ENCODE peak calls at places on chromosomes 3 and 15, in eight cellular contexts. R is fibroblast of mammary gland; V is KG1; G is left ventricle myocardium inferior; A is ecto neural progenitor cell; C is activated CD8-positive, alpha-beta T cell treated with anti-CD3 and anti-CD28 coated beads for 36 hours; Y is psoas muscle; U is stimulated activated naive B cell treated with anti-CD40 and anti-IgM and Interleukin-4, amounts not matched to agents 10 μg/mL and 1 μg/mL and 100 μg/mL, for 72 hours. Q is an unnamed sample.

GRCh38 chr15:90593469-90594158 is 63.9 kb downstream of the CRTC3 start:
- DNase-seq in G (no peak), Y (no peak), V (no peak), U (no peak), C (no peak), R (no peak), A (no peak), Q (no peak)

GRCh38 chr15:73752817-73753214 is 335 bp downstream of the INSYN1 start:
- DNase-seq in V (no peak), Y (no peak), R (no peak), A (peak; percentile 67), C (no peak), G (no peak), U (no peak), Q (no peak)

GRCh38 chr3:179026636-179027035 is 45.0 kb downstream of the ZMAT3 start:
- DNase-seq in C (no peak), G (no peak), R (peak; percentile 47), A (no peak), Y (no peak), V (no peak), U (no peak), Q (no peak)

GRCh38 chr15:98708191-98708590 is 59.9 kb downstream of the IGF1R start:
- DNase-seq in A (no peak), U (no peak), C (no peak), R (no peak), Y (no peak), G (no peak), V (no peak), Q (no peak)

GRCh38 chr15:44804303-44805046 is 68.1 kb downstream of the TRIM69 start:
- DNase-seq in U (no peak), G (no peak), V (no peak), A (no peak), R (no peak), Y (no peak), C (no peak), Q (no peak)

GRCh38 chr3:176275113-176275512 is 922.2 kb downstream of the TBL1XR1 start:
- DNase-seq in Y (no peak), C (no peak), U (no peak), R (no peak), V (no peak), A (no peak), G (no peak), Q (no peak)

GRCh38 chr3:132183811-132184210 is 133.4 kb upstream of the ACP3 start:
- DNase-seq in C (no peak), U (no peak), V (no peak), G (no peak), Y (no peak), A (no peak), R (no peak), Q (no peak)

GRCh38 chr15:45100884-45101622 is 12.9 kb downstream of the DUOX2 start:
- DNase-seq in C (no peak), A (no peak), U (no peak), G (no peak), R (no peak), Y (no peak), V (no peak), Q (no peak)

GRCh38 chr15:48790716-48791115 is 20.2 kb downstream of the CEP152 start:
- DNase-seq in A (no peak), G (no peak), V (no peak), C (no peak), R (peak; percentile 62), U (no peak), Y (no peak), Q (no peak)

GRCh38 chr15:92111756-92112155 is 258.2 kb downstream of the SLCO3A1 start:
- DNase-seq in C (no peak), G (no peak), V (no peak), R (peak; percentile 51), U (no peak), A (no peak), Y (no peak), Q (no peak)

GRCh38 chr15:101477851-101478353 is 11.6 kb downstream of the PCSK6 start:
- DNase-seq in Y (no peak), G (no peak), V (no peak), R (no peak), C (no peak), U (no peak), A (peak; percentile 40), Q (no peak)

GRCh38 chr15:62165029-62165792 is at the start of gene C2CD4B:
- DNase-seq in R (no peak), G (peak; percentile 68), U (no peak), Y (peak; percentile 70), V (no peak), A (peak; percentile 73), C (peak; percentile 55), Q (no peak)

Q was measured in HL-60.